ENCODE peak calls at places on chromosome 6, in five cellular contexts. Y is left ventricle myocardium inferior, B is AG10803, H is IMR-90, U is transverse colon. G is an unnamed sample.

GRCh38 chr6:29834564-29835436 is 7.2 kb downstream of the HLA-G start:
- DNase-seq in B (peak), U (peak), Y (no peak), H (no peak), G (no peak)

GRCh38 chr6:95581073-95581472 is 3.7 kb downstream of the MANEA start:
- DNase-seq in Y (no peak), H (peak), U (no peak), B (no peak), G (no peak)

GRCh38 chr6:122789078-122789861 is at the start of gene SMPDL3A:
- DNase-seq in U (peak), H (peak), Y (peak), B (peak), G (peak)

GRCh38 chr6:1724124-1724523 is 114.4 kb downstream of the FOXC1 start:
- DNase-seq in H (no peak), U (no peak), B (no peak), Y (no peak), G (no peak)

GRCh38 chr6:16394651-16395050 is 156.3 kb downstream of the GMPR start:
- DNase-seq in B (no peak), Y (no peak), H (no peak), U (no peak), G (no peak)

GRCh38 chr6:52284131-52284459 is 447 bp downstream of the MCM3 start:
- DNase-seq in U (peak), B (no peak), Y (peak), H (peak), G (no peak)

GRCh38 chr6:106527979-106528378 is 101.3 kb downstream of the RTN4IP1 start:
- DNase-seq in Y (no peak), U (no peak), H (peak), B (peak), G (no peak)

GRCh38 chr6:133609404-133610270 is 279.3 kb upstream of the TCF21 start:
- DNase-seq in B (peak), U (no peak), H (peak), Y (no peak), G (no peak)

GRCh38 chr6:43823879-43824740 is 54.1 kb downstream of the VEGFA start:
- DNase-seq in Y (no peak), U (no peak), H (no peak), B (no peak), G (peak)

GRCh38 chr6:143986463-143986862 is 21.6 kb downstream of the PLAGL1 start:
- DNase-seq in U (no peak), B (no peak), Y (no peak), H (no peak), G (no peak)

GRCh38 chr6:157223486-157223885 is 99.8 kb downstream of the TMEM242 start:
- DNase-seq in Y (no peak), U (no peak), H (no peak), B (no peak), G (no peak)

GRCh38 chr6:161480416-161481165 is 206.7 kb upstream of the AGPAT4 start:
- DNase-seq in H (no peak), U (no peak), Y (no peak), B (no peak), G (no peak)

GRCh38 chr6:18371010-18371409 is 16.1 kb upstream of the RNF144B start:
- DNase-seq in Y (no peak), U (no peak), B (no peak), H (no peak), G (no peak)

GRCh38 chr6:72857791-72858190 is 235.9 kb downstream of the KCNQ5 start:
- DNase-seq in B (peak), Y (no peak), U (no peak), H (peak), G (no peak)

GRCh38 chr6:113763883-113764282 is 93.3 kb upstream of the MARCKS start:
- DNase-seq in H (peak), Y (no peak), U (no peak), B (peak), G (peak)

GRCh38 chr6:81766482-81767069 is 14.1 kb upstream of the TENT5A start:
- DNase-seq in B (peak), U (no peak), H (peak), Y (no peak), G (no peak)

DNA sequence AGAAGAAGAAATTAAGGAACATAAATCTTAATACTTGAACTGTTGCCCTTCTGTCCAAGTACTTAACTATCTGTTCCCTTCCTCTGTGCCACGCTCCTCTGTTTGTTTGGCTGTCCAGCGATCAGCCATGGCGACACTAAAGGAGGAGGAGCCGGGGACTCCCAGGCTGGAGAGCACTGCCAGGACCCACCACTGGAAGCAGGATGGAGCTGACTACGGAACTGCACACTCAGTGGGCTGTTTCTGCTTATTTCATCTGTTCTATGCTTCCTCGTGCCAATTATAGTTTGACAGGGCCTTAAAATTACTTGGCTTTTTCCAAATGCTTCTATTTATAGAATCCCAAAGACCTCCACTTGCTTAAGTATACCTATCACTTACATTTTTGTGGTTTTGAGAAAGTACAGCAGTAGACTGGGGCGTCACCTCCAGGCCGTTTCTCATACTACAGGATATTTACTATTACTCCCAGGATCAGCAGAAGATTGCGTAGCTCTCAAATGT is 17.1 kb downstream of the IRF4 start:
- DNase-seq in B (peak), U (no peak), H (peak), Y (no peak), G (peak)
- TF ChIP-seq CTCF in B (peak), U (peak), H (peak), Y (peak), G (peak)

DNA sequence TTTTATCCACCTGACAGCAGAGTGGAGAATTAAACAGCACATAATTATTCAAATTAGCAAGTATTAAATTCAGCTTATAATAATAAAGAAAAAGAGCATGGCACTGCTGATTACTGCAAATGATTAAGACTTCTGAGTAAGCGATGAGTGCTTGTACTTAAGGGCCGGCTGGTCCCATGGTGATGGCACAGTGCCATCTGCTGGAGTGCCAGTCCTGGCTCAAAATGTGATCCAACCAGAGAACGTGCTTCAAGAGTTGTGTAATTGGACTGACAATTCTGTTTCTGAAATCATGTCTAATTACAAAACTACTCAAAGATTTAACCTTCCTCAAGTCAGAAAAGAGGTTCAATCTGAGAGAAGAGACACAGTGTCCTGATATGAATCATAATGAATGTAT is 181.6 kb upstream of the RGS17 start:
- DNase-seq in B (peak), H (peak), U (peak), Y (peak), G (no peak)
- TF ChIP-seq CTCF in B (peak), H (peak), U (peak), Y (peak), G (peak)

GRCh38 chr6:117317261-117317660 is 51.9 kb downstream of the VGLL2 start:
- DNase-seq in H (peak), Y (no peak), B (peak), U (no peak), G (no peak)
- TF ChIP-seq CTCF in H (peak), Y (peak), B (peak), U (peak), G (no peak)

GRCh38 chr6:23176883-23177282 is 607.5 kb downstream of the HDGFL1 start:
- DNase-seq in Y (no peak), H (no peak), B (no peak), U (no peak), G (no peak)
- TF ChIP-seq CTCF in Y (peak), H (no peak), B (no peak), U (no peak), G (no peak)

GRCh38 chr6:167252271-167252670 is 38.8 kb upstream of the UNC93A start:
- DNase-seq in H (no peak), Y (no peak), B (no peak), U (no peak), G (no peak)

GRCh38 chr6:167244991-167245390 is 46.1 kb upstream of the UNC93A start:
- DNase-seq in Y (no peak), H (no peak), U (no peak), B (no peak), G (no peak)

GRCh38 chr6:167245586-167245985 is 45.5 kb upstream of the UNC93A start:
- DNase-seq in H (no peak), Y (no peak), U (no peak), B (no peak), G (no peak)

GRCh38 chr6:167244064-167244949 is 46.8 kb upstream of the UNC93A start:
- DNase-seq in Y (no peak), B (no peak), U (no peak), H (no peak), G (no peak)

GRCh38 chr6:167247814-167248595 is 43.1 kb upstream of the UNC93A start:
- DNase-seq in H (no peak), B (no peak), U (no peak), Y (no peak), G (no peak)
- TF ChIP-seq CTCF in H (no peak), B (no peak), U (no peak), Y (no peak), G (no peak)

DNA sequence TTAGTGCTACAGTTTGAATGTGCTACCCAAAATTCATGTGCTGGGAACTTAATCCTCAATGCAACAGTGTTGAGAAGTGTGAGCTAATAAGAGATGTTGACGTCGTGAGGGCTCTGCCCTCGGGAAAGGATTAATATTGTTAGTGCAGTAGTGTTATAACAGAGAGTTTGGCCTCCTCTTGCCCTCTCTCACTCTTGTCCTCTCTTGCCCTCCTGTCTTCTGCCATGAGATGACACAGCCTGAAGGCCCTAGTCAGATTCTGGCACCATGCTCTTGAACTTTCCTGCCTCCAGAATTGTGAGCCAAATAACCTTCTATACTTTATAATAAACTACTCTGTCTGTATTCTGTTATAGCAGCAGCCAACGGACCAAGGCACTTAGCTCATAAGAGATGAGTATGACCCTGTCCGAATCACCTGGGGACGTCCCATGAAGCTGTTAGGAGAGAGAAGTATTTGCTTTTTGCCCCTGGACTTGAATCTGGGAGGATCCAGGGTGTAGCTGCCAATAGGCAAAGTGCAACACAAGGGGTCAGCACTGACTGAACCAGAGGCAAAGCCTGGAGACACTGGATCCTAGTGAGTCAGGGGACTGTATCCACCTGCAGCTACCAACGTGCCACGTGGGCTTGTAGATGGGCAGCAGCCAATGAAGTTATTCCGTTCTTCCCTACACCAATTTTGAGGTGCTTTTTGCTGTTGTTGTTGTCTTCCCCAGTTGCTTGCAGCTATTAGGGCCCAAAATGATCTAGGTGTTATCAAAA is 233.7 kb downstream of the THBS2 start:
- DNase-seq in B (no peak), U (no peak), H (peak), Y (no peak), G (no peak)
- TF ChIP-seq CTCF in B (peak), U (no peak), H (no peak), Y (no peak), G (no peak)

GRCh38 chr6:5995705-5996686 is 10.7 kb downstream of the NRN1 start:
- DNase-seq in Y (peak), B (peak), U (peak), H (peak), G (no peak)

GRCh38 chr6:5990776-5991175 is 15.9 kb downstream of the NRN1 start:
- DNase-seq in B (peak), Y (no peak), H (no peak), U (no peak), G (no peak)

GRCh38 chr6:5994999-5995698 is 11.6 kb downstream of the NRN1 start:
- DNase-seq in U (no peak), B (no peak), H (no peak), Y (no peak), G (no peak)

GRCh38 chr6:5994234-5994998 is 12.3 kb downstream of the NRN1 start:
- DNase-seq in H (no peak), U (no peak), Y (no peak), B (no peak), G (no peak)

DNA sequence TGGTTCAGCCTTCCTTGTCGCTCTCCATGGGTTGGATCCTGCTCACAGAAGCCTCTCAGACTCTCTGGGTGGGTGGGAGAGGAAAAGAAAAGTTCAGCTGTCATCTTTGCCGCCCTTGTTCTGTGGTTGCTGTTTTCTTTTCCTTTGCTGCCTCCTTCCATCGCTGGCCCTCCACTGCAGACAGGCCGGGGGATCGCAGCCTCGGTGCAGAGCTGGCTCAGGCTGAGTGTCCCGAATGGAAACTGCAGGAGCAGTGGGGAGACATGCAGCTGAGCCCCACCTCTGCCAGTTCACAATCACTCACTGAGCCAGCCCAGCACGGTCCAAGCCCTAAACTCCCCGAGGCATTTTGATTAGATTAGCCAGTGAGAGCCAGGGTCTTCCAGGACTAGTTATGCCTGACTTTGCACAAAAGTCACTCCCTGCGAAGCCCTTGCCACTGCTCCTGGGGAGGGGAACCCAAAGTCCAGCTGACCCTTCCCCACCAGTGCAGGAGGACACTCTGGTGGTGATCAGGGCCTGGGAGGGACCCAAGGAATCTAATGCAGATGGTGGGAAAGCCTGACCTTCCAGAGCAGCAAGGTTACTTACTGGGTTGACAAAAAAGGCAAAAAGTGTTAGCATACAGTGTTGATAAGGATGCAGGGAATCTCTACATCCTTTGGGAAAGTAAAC is 14.0 kb downstream of the NRN1 start:
- DNase-seq in H (no peak), U (no peak), Y (no peak), B (no peak), G (no peak)
- TF ChIP-seq CTCF in H (no peak), U (no peak), Y (no peak), B (no peak), G (no peak)